ENCODE peak calls at places on chromosomes 11 and 22, in six cellular contexts. H is AG09319, S is prostate gland, J is CD14-positive monocyte, Z is upper lobe of right lung, I is lung. F is an unnamed sample.

GRCh38 chr11:119338318-119338890 is 2.3 kb downstream of the C1QTNF5 start:
- DNase-seq in J (no peak), I (peak), H (no peak), Z (peak), S (peak), F (peak)

GRCh38 chr11:118910309-118911112 is 15.2 kb downstream of the BCL9L start:
- DNase-seq in H (peak), Z (peak), S (peak), J (peak), I (peak), F (peak)

GRCh38 chr11:13152736-13153541 is 124.7 kb upstream of the BMAL1 start:
- DNase-seq in H (no peak), J (no peak), Z (no peak), S (no peak), I (no peak), F (no peak)

GRCh38 chr22:23784215-23784732 is 2.5 kb upstream of the SMARCB1 start:
- DNase-seq in I (no peak), S (no peak), H (no peak), Z (no peak), J (no peak), F (no peak)

GRCh38 chr11:46162700-46163099 is 41.4 kb upstream of the PHF21A start:
- DNase-seq in J (no peak), H (no peak), Z (no peak), S (no peak), I (no peak), F (no peak)

GRCh38 chr22:31637375-31637937 is 24.6 kb downstream of the PISD start:
- DNase-seq in H (no peak), J (peak), Z (no peak), I (no peak), S (no peak), F (no peak)

GRCh38 chr11:19433791-19434190 is 193.0 kb upstream of the E2F8 start:
- DNase-seq in H (no peak), Z (no peak), I (no peak), S (no peak), J (no peak), F (no peak)

GRCh38 chr22:35612903-35613302 is 4.2 kb downstream of the MB start:
- DNase-seq in J (no peak), H (no peak), S (no peak), I (no peak), Z (no peak), F (no peak)

GRCh38 chr22:32204211-32204855 is 540 bp downstream of the RFPL2 start:
- DNase-seq in S (no peak), Z (no peak), H (no peak), J (no peak), I (no peak), F (peak)

GRCh38 chr11:111409915-111410314 is 30.8 kb upstream of the POU2AF1 start:
- DNase-seq in Z (no peak), S (no peak), H (no peak), I (no peak), J (no peak), F (no peak)

GRCh38 chr11:19080579-19080993 is 20.1 kb upstream of the MRGPRX2 start:
- DNase-seq in S (peak), Z (peak), J (no peak), H (no peak), I (peak), F (no peak)

GRCh38 chr22:46078241-46079092 is 71.9 kb upstream of the PPARA start:
- DNase-seq in H (peak), J (no peak), I (peak), Z (peak), S (peak), F (no peak)

GRCh38 chr22:21990449-21991308 is 8.1 kb upstream of the TOP3B start:
- DNase-seq in S (no peak), J (no peak), H (no peak), Z (no peak), I (no peak), F (no peak)

GRCh38 chr11:13216019-13217006 is 61.3 kb upstream of the BMAL1 start:
- DNase-seq in I (no peak), Z (no peak), J (peak), H (peak), S (no peak), F (no peak)

GRCh38 chr11:114307524-114308203 is 11.5 kb downstream of the NNMT start:
- DNase-seq in J (no peak), Z (peak), S (no peak), H (peak), I (peak), F (no peak)

GRCh38 chr11:28228196-28228595 is 120.0 kb downstream of the METTL15 start:
- DNase-seq in S (no peak), J (no peak), H (no peak), I (no peak), Z (no peak), F (no peak)

GRCh38 chr11:95699631-95700470 is 89.7 kb downstream of the FAM76B start:
- DNase-seq in Z (no peak), I (no peak), J (no peak), H (no peak), S (no peak), F (no peak)

GRCh38 chr11:22624742-22625447 is 728 bp downstream of the FANCF start:
- DNase-seq in S (peak), H (peak), I (peak), J (peak), Z (peak), F (peak)

GRCh38 chr11:46710821-46711269 is 8.2 kb upstream of the F2 start:
- DNase-seq in J (no peak), H (peak), I (no peak), Z (no peak), S (no peak), F (no peak)

GRCh38 chr11:73598719-73599379 is 937 bp upstream of the FAM168A start:
- DNase-seq in J (no peak), S (no peak), Z (no peak), I (no peak), H (no peak), F (no peak)

GRCh38 chr22:36764060-36764459 is 11.9 kb downstream of the IFT27 start:
- DNase-seq in S (no peak), Z (peak), I (no peak), J (no peak), H (no peak), F (no peak)

GRCh38 chr11:61083601-61084147 is 18.6 kb upstream of the CD5 start:
- DNase-seq in H (no peak), J (no peak), S (no peak), I (no peak), Z (no peak), F (no peak)

GRCh38 chr11:119024430-119025098 is 6.0 kb downstream of the TRAPPC4 start:
- DNase-seq in Z (no peak), H (no peak), I (no peak), S (no peak), J (no peak), F (no peak)

GRCh38 chr22:29073618-29074275 is 912 bp downstream of the KREMEN1 start:
- DNase-seq in I (peak), Z (peak), S (peak), J (no peak), H (no peak), F (peak)

GRCh38 chr11:64654958-64655541 is 64.0 kb downstream of the SLC22A12 start:
- DNase-seq in H (no peak), Z (peak), S (no peak), I (no peak), J (peak), F (no peak)

GRCh38 chr11:11424696-11425095 is 71.6 kb upstream of the CSNK2A3 start:
- DNase-seq in S (no peak), Z (no peak), J (no peak), H (no peak), I (no peak), F (no peak)
- TF ChIP-seq CTCF in S (no peak), Z (no peak), J (no peak), H (no peak), I (no peak), F (no peak)

DNA sequence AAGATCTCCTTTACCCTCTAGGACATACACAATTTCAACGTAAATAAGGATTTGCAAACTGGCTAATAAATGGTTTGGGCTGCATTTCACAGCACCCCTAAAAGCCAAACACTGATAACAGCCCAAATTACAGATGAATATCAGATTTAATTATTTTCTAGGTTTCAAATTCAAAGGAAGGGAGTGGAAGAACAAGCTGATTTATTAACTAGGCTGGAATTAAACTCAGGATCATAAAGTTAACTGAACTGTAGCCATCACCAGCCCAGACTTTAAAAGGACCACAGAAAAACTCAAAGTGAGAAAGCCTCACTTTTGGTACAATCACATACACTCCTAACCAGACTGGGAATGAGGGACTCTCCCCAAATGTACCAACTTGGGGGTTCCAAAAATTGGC is 43.7 kb downstream of the SYTL2 start:
- DNase-seq in Z (no peak), I (no peak), J (no peak), H (no peak), S (no peak), F (no peak)
- TF ChIP-seq CTCF in Z (no peak), I (no peak), J (no peak), H (no peak), S (no peak), F (no peak)

GRCh38 chr11:69843529-69843921 is 24.3 kb upstream of the FGF3 start:
- DNase-seq in Z (no peak), I (no peak), J (no peak), S (no peak), H (no peak), F (no peak)

GRCh38 chr11:69841170-69841858 is 22.1 kb upstream of the FGF3 start:
- DNase-seq in J (no peak), Z (no peak), S (no peak), H (no peak), I (no peak), F (no peak)

GRCh38 chr11:69842746-69843528 is 23.7 kb upstream of the FGF3 start:
- DNase-seq in J (no peak), H (no peak), I (no peak), S (no peak), Z (no peak), F (no peak)

GRCh38 chr11:69840371-69841169 is 21.4 kb upstream of the FGF3 start:
- DNase-seq in S (no peak), Z (no peak), J (no peak), I (no peak), H (no peak), F (no peak)

GRCh38 chr11:69841859-69842698 is 22.9 kb upstream of the FGF3 start:
- DNase-seq in S (no peak), I (no peak), Z (no peak), J (no peak), H (no peak), F (no peak)
- TF ChIP-seq CTCF in S (no peak), I (no peak), Z (peak), J (no peak), H (peak), F (peak)

GRCh38 chr11:76513654-76514034 is 68.8 kb downstream of the EMSY start:
- DNase-seq in I (no peak), S (no peak), Z (no peak), J (no peak), H (no peak), F (no peak)

GRCh38 chr11:76515494-76515893 is 70.7 kb downstream of the EMSY start:
- DNase-seq in Z (no peak), J (no peak), S (no peak), I (no peak), H (no peak), F (no peak)

GRCh38 chr11:76510060-76511047 is 65.5 kb downstream of the EMSY start:
- DNase-seq in H (no peak), I (no peak), Z (no peak), S (no peak), J (no peak), F (no peak)

GRCh38 chr11:76512851-76513653 is 68.2 kb downstream of the EMSY start:
- DNase-seq in H (peak), J (no peak), S (no peak), Z (no peak), I (no peak), F (no peak)
- TF ChIP-seq CTCF in H (peak), J (peak), S (no peak), Z (peak), I (no peak), F (peak)